ENCODE peak calls at places on chromosome 18, in ten cellular contexts. V is effector memory CD8-positive, alpha-beta T cell; S is neural progenitor cell; I is AML-193; F is PC-3; Q is stimulated activated CD8-positive, alpha-beta memory T cell treated with anti-CD3 and anti-CD28 coated beads, Interleukin-4, amount 100 ng/mL, for 4 hours; A is sigmoid colon; T is HTR-8/SVneo; E is uterus; R is substantia nigra. P is an unnamed sample.

GRCh38 chr18:79458131-79458838 is 62.6 kb downstream of the NFATC1 start:
- DNase-seq in I (no peak), T (peak; percentile 74), A (peak; percentile 87), R (no peak), Q (no peak), E (peak; percentile 84), S (no peak), F (peak; percentile 80), V (no peak), P (no peak)

GRCh38 chr18:68233043-68233442 is 481.9 kb downstream of the TMX3 start:
- DNase-seq in A (no peak), R (no peak), V (no peak), S (no peak), T (no peak), E (no peak), Q (no peak), I (no peak), F (no peak), P (no peak)

GRCh38 chr18:53753616-53754015 is 470.9 kb downstream of the MBD2 start:
- DNase-seq in R (no peak), F (no peak), V (no peak), T (no peak), Q (no peak), E (no peak), S (peak; percentile 71), I (no peak), A (no peak), P (no peak)

GRCh38 chr18:50866765-50867164 is 12.2 kb upstream of the ME2 start:
- DNase-seq in A (no peak), I (peak; percentile 28), R (no peak), S (no peak), V (no peak), E (no peak), F (peak; percentile 14), T (no peak), Q (no peak), P (peak; percentile 65)

GRCh38 chr18:13265901-13266207 is 47.3 kb downstream of the LDLRAD4 start:
- DNase-seq in A (no peak), R (no peak), Q (no peak), V (no peak), T (no peak), F (no peak), S (no peak), I (no peak), E (no peak), P (no peak)

GRCh38 chr18:13414102-13414501 is 195.5 kb downstream of the LDLRAD4 start:
- DNase-seq in I (no peak), Q (no peak), V (no peak), T (no peak), R (no peak), A (no peak), S (no peak), F (no peak), E (no peak), P (no peak)

GRCh38 chr18:78699516-78699915 is 280.1 kb upstream of the SALL3 start:
- DNase-seq in V (no peak), A (peak; percentile 55), R (no peak), S (no peak), T (no peak), F (no peak), I (no peak), E (no peak), Q (no peak), P (no peak)

GRCh38 chr18:39773656-39774055 is 2181.4 kb upstream of the PIK3C3 start:
- DNase-seq in E (no peak), A (no peak), I (no peak), S (no peak), R (no peak), V (no peak), Q (no peak), T (no peak), F (no peak), P (no peak)

GRCh38 chr18:24189007-24189528 is 50.2 kb downstream of the CABYR start:
- DNase-seq in S (no peak), A (no peak), R (no peak), I (no peak), E (no peak), F (no peak), T (no peak), Q (no peak), V (no peak), P (no peak)

GRCh38 chr18:52343138-52343537 is 3.1 kb downstream of the DCC start:
- DNase-seq in A (no peak), F (peak; percentile 3), R (no peak), E (no peak), V (no peak), Q (no peak), I (no peak), T (no peak), S (peak; percentile 71), P (no peak)

P was measured in Karpas-422.